ENCODE peak calls at places on chromosomes 16 and 17, in six cellular contexts. N, V, G, Z, J and M are unnamed samples.

GRCh38 chr17:18093616-18094408 is 6.1 kb downstream of the DRG2 start:
- DNase-seq in N (no peak), V (peak; percentile 67), G (peak; percentile 74), Z (peak; percentile 63), J (peak; percentile 77), M (no peak)

GRCh38 chr17:72134560-72135399 is 14.0 kb downstream of the SOX9 start:
- DNase-seq in N (no peak), V (peak; percentile 89), G (no peak), Z (no peak), J (no peak), M (no peak)

GRCh38 chr17:57401556-57402488 is 145.5 kb downstream of the MSI2 start:
- DNase-seq in N (no peak), V (no peak), G (no peak), Z (no peak), J (no peak), M (no peak)

GRCh38 chr16:55053071-55053415 is 122.4 kb downstream of the IRX5 start:
- DNase-seq in N (no peak), V (no peak), G (no peak), Z (no peak), J (no peak), M (no peak)

GRCh38 chr17:57354669-57355068 is 98.3 kb downstream of the MSI2 start:
- DNase-seq in N (no peak), V (no peak), G (no peak), Z (no peak), J (no peak), M (no peak)

GRCh38 chr16:89119661-89120141 is 26.0 kb downstream of the ACSF3 start:
- DNase-seq in N (no peak), V (no peak), G (peak; percentile 13), Z (peak; percentile 13), J (no peak), M (no peak)

GRCh38 chr17:66432996-66433556 is 130.7 kb downstream of the PRKCA start:
- DNase-seq in N (no peak), V (no peak), G (no peak), Z (no peak), J (no peak), M (no peak)

GRCh38 chr16:24972608-24973220 is 42.5 kb downstream of the ARHGAP17 start:
- DNase-seq in N (no peak), V (no peak), G (no peak), Z (no peak), J (no peak), M (no peak)

GRCh38 chr17:14303343-14304221 is 2.7 kb downstream of the HS3ST3B1 start:
- DNase-seq in N (no peak), V (no peak), G (no peak), Z (no peak), J (no peak), M (peak; percentile 37)

GRCh38 chr16:3158014-3158497 is 23.2 kb downstream of the ZNF213 start:
- DNase-seq in N (peak; percentile 73), V (no peak), G (no peak), Z (no peak), J (no peak), M (no peak)

GRCh38 chr17:78993981-78994671 is 14.4 kb upstream of the LGALS3BP start:
- DNase-seq in N (peak; percentile 55), V (no peak), G (no peak), Z (no peak), J (no peak), M (no peak)

GRCh38 chr16:22353188-22353919 is 21.1 kb downstream of the CDR2 start:
- DNase-seq in N (no peak), V (peak; percentile 97), G (no peak), Z (no peak), J (no peak), M (no peak)

GRCh38 chr17:57527437-57528083 is 217.5 kb downstream of the CCDC182 start:
- DNase-seq in N (no peak), V (no peak), G (no peak), Z (no peak), J (no peak), M (no peak)

GRCh38 chr16:17777461-17777863 is 306.7 kb upstream of the XYLT1 start:
- DNase-seq in N (no peak), V (peak; percentile 49), G (no peak), Z (no peak), J (no peak), M (no peak)

DNA sequence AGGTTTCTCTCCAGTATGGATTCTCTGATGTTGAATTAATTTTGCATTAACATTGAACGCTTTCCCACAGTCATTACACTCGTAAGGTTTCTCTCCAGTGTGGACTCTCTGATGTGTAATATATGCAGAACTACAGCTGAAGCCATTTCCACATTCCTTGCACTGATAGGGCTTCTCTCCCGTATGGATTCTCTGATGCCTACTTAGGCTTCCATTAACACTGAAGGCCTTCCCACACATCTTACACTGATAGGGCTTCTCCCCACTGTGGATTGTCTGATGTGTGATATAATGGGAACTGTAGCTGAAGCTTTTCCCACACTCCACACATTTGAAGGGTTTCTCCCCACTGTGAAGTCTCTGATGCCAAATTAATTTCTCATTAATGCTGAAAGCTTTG is 7.2 kb upstream of the TLE7 start:
- DNase-seq in N (no peak), V (no peak), G (no peak), Z (no peak), J (no peak), M (no peak)
- H3K9me3 ChIP-seq in N (peaks cover 72% of the 10 kb centered on the region), V (peaks cover 51% of the 10 kb centered on the region), G (peaks cover 99% of the 10 kb centered on the region), Z (peaks cover 95% of the 10 kb centered on the region), J (peaks cover 15% of the 10 kb centered on the region), M (peaks cover 26% of the 10 kb centered on the region)

DNA sequence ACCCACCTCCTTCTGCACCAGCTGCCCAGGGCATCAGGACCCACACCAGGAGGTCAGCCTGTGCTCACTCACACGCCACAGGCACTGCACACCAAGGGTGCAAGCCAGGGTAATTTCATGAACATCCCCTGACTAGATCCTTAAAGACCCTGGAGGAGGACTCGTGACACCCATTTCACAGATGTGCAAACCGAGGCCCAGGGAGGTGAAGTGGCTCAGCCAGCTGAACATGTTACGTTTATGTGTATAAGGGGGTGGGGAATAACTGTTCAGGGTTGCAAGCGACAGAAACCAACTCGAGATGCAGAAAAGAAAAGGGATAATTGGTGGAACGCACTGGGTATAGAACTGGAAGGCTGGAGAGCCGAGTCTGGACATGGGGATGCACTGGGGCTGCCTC is 138.1 kb upstream of the FOXF1 start:
- DNase-seq in N (no peak), V (no peak), G (no peak), Z (no peak), J (no peak), M (no peak)
- H3K9me3 ChIP-seq in N (no peaks in the 10 kb centered on the region), V (peaks cover 11% of the 10 kb centered on the region), G (peaks cover 15% of the 10 kb centered on the region), Z (peaks cover 5% of the 10 kb centered on the region), J (no peaks in the 10 kb centered on the region), M (no peaks in the 10 kb centered on the region)

GRCh38 chr17:22300731-22301352 is 608.5 kb downstream of the KCNJ18 start:
- DNase-seq in N (no peak), V (no peak), G (no peak), Z (no peak), J (no peak), M (no peak)

GRCh38 chr17:22301353-22301745 is 609.0 kb downstream of the KCNJ18 start:
- DNase-seq in N (no peak), V (no peak), G (no peak), Z (no peak), J (no peak), M (no peak)

GRCh38 chr17:22303096-22303495 is 610.8 kb downstream of the KCNJ18 start:
- DNase-seq in N (no peak), V (no peak), G (no peak), Z (no peak), J (no peak), M (no peak)

GRCh38 chr17:22303865-22304264 is 611.5 kb downstream of the KCNJ18 start:
- DNase-seq in N (no peak), V (no peak), G (no peak), Z (no peak), J (no peak), M (no peak)

GRCh38 chr17:22300177-22300576 is 607.9 kb downstream of the KCNJ18 start:
- DNase-seq in N (no peak), V (no peak), G (no peak), Z (no peak), J (no peak), M (no peak)
- H3K9me3 ChIP-seq in N (peaks cover 22% of the 10 kb centered on the region), V (peaks cover 14% of the 10 kb centered on the region), G (peaks cover 5% of the 10 kb centered on the region), Z (no peaks in the 10 kb centered on the region), J (no peaks in the 10 kb centered on the region), M (no peaks in the 10 kb centered on the region)

GRCh38 chr17:83193336-83194188 is 114.2 kb downstream of the METRNL start:
- DNase-seq in N (peak; percentile 75), V (peak; percentile 51), G (peak; percentile 16), Z (peak; percentile 44), J (peak; percentile 1), M (no peak)
- H3K9me3 ChIP-seq in N (no peaks in the 10 kb centered on the region), V (no peaks in the 10 kb centered on the region), G (peaks cover 2% of the 10 kb centered on the region), Z (no peaks in the 10 kb centered on the region), J (no peaks in the 10 kb centered on the region), M (no peaks in the 10 kb centered on the region)

DNA sequence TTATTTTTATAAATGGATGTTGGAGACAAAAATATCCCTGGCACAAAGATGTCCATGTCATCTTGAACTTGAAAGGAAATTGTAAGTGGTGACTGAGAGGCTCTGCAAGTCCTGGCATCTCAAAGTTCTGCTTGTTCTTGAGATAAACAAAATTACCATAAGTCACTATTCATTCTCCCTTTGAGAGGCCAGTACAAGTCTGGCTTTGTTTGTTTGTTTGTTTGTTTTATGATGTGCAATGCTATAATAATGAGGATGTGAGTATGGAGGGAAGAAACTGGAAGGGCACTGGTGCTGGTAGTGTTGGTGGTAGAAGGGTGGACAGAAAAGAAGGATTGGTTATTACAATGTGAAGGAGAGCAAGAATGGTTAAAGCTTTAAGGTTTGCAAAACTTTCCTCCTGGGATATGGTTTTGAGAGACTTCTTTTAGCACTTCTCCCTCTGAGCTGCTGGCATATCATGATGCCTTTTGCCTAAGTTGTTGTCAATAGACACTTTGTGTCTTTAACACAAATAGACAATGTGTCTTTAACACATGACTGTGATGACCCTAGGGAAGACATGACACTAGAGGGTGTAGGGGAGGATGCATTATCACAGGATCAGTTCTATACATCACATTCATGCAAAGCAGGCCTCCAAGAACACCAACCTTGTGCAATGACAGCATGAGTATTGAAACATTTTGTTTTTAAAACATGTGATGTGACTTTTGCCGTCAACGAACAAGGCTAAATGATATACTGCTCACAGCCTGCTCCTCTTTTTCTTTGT is 880.5 kb upstream of the GOT2 start:
- DNase-seq in N (no peak), V (no peak), G (no peak), Z (no peak), J (no peak), M (no peak)
- H3K9me3 ChIP-seq in N (no peaks in the 10 kb centered on the region), V (no peaks in the 10 kb centered on the region), G (no peaks in the 10 kb centered on the region), Z (no peaks in the 10 kb centered on the region), J (no peaks in the 10 kb centered on the region), M (no peaks in the 10 kb centered on the region)

DNA sequence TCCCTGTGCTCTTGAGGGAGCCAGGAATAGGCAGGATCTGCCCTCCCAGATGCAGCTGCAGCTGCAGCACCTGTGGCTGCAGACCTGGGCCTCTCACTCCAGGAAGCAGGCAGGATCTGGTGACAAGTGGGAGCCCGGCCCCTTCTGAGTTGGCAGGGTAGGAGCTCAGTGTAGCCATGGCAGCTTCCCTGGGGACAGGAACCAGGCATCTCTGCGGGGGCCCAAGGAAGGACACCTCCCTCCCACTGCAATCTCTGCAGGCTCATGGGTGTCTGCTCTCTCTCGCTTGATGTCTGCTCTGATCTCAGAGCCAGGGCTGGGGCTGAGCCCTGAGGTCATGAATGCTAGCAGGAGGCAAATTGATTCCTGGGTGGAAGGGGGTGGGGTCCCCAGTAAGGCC is 592.5 kb upstream of the CA10 start:
- DNase-seq in N (no peak), V (no peak), G (no peak), Z (no peak), J (no peak), M (peak; percentile 5)
- H3K9me3 ChIP-seq in N (no peaks in the 10 kb centered on the region), V (no peaks in the 10 kb centered on the region), G (no peaks in the 10 kb centered on the region), Z (no peaks in the 10 kb centered on the region), J (no peaks in the 10 kb centered on the region), M (no peaks in the 10 kb centered on the region)

GRCh38 chr16:34758835-34759234 is 1299.4 kb downstream of the TP53TG3F start:
- DNase-seq in N (no peak), V (no peak), G (no peak), Z (no peak), J (no peak), M (no peak)
- H3K9me3 ChIP-seq in N (peaks cover 49% of the 10 kb centered on the region), V (peaks cover 19% of the 10 kb centered on the region), G (peaks cover 100% of the 10 kb centered on the region), Z (peaks cover 66% of the 10 kb centered on the region), J (no peaks in the 10 kb centered on the region), M (peaks cover 11% of the 10 kb centered on the region)